ENCODE peak calls at places on chromosome 18, in four cellular contexts. J is Panc1, S is HCT116, N is HepG2. R is an unnamed sample.

GRCh38 chr18:79071037-79071960 is 2.1 kb downstream of the ATP9B start:
- DNase-seq in J (no peak), N (no peak), S (no peak), R (peak; percentile 18)

GRCh38 chr18:41378628-41379027 is 576.4 kb upstream of the PIK3C3 start:
- DNase-seq in J (peak; percentile 2), N (no peak), S (no peak), R (no peak)

GRCh38 chr18:41162781-41163180 is 792.3 kb upstream of the PIK3C3 start:
- DNase-seq in S (no peak), N (no peak), J (no peak), R (no peak)

GRCh38 chr18:24539866-24540604 is 79.6 kb downstream of the HRH4 start:
- DNase-seq in S (no peak), N (no peak), J (no peak), R (no peak)

GRCh38 chr18:75879196-75879595 is 451.7 kb upstream of the SMIM21 start:
- DNase-seq in N (no peak), J (no peak), S (no peak), R (no peak)

GRCh38 chr18:25941556-25941955 is 148.9 kb downstream of the SS18 start:
- DNase-seq in N (no peak), S (no peak), J (no peak), R (no peak)

GRCh38 chr18:23872701-23873550 is 141.6 kb upstream of the TTC39C start:
- DNase-seq in J (no peak), S (peak; percentile 85), N (no peak), R (no peak)

GRCh38 chr18:61531182-61531581 is 198.0 kb downstream of the CDH20 start:
- DNase-seq in S (no peak), J (no peak), N (no peak), R (no peak)

GRCh38 chr18:52339891-52340371 is at the start of gene DCC:
- DNase-seq in S (no peak), N (peak; percentile 2), J (no peak), R (no peak)

GRCh38 chr18:55328301-55328700 is 259.7 kb downstream of the TCF4 start:
- DNase-seq in J (no peak), N (no peak), S (no peak), R (no peak)

GRCh38 chr18:2953935-2954641 is 58.9 kb downstream of the LPIN2 start:
- DNase-seq in S (no peak), N (peak; percentile 24), J (no peak), R (no peak)

GRCh38 chr18:13147146-13147545 is 71.4 kb upstream of the LDLRAD4 start:
- DNase-seq in S (no peak), N (peak; percentile 47), J (no peak), R (no peak)

GRCh38 chr18:77858331-77858730 is 608.7 kb downstream of the GALR1 start:
- DNase-seq in J (no peak), N (no peak), S (no peak), R (no peak)

GRCh38 chr18:24400587-24400986 is 3.0 kb upstream of the OSBPL1A start:
- DNase-seq in S (no peak), J (no peak), N (no peak), R (no peak)

GRCh38 chr18:63241317-63241712 is 78.3 kb downstream of the BCL2 start:
- DNase-seq in N (no peak), J (no peak), S (no peak), R (no peak)

GRCh38 chr18:75253784-75254183 is 43.2 kb downstream of the TSHZ1 start:
- DNase-seq in J (no peak), S (no peak), N (no peak), R (no peak)

GRCh38 chr18:79611040-79611681 is 68.4 kb upstream of the CTDP1 start:
- DNase-seq in J (no peak), S (peak; percentile 2), N (no peak), R (peak; percentile 42)

GRCh38 chr18:51946946-51947345 is 393.1 kb upstream of the DCC start:
- DNase-seq in N (no peak), J (no peak), S (no peak), R (no peak)

GRCh38 chr18:55400590-55401274 is 187.3 kb downstream of the TCF4 start:
- DNase-seq in N (no peak), J (no peak), S (no peak), R (no peak)

GRCh38 chr18:38751897-38752296 is 1186.3 kb upstream of the CELF4 start:
- DNase-seq in N (no peak), S (no peak), J (no peak), R (no peak)

GRCh38 chr18:12442946-12443345 is 35.2 kb downstream of the PRELID3A start:
- DNase-seq in N (no peak), S (no peak), J (peak; percentile 39), R (no peak)

GRCh38 chr18:76538846-76539245 is 43.8 kb upstream of the ZNF516 start:
- DNase-seq in S (no peak), J (no peak), N (no peak), R (no peak)

GRCh38 chr18:8708670-8709069 is 3.3 kb downstream of the MTCL1 start:
- DNase-seq in J (no peak), S (no peak), N (no peak), R (no peak)

GRCh38 chr18:73742959-73743358 is 404.7 kb downstream of the FBXO15 start:
- DNase-seq in J (no peak), S (no peak), N (no peak), R (no peak)

GRCh38 chr18:42048150-42048549 is 93.1 kb downstream of the PIK3C3 start:
- DNase-seq in J (no peak), S (no peak), N (peak; percentile 73), R (no peak)

GRCh38 chr18:3332376-3332775 is 70.4 kb downstream of the MYL12B start:
- DNase-seq in S (no peak), J (no peak), N (no peak), R (no peak)

GRCh38 chr18:53755914-53756606 is 468.4 kb downstream of the MBD2 start:
- DNase-seq in S (no peak), J (no peak), N (no peak), R (no peak)
- TF ChIP-seq TCF7L2 in S (no peak), J (no peak), N (no peak), R (no peak)

GRCh38 chr18:35311506-35311905 is 21.5 kb upstream of the ZSCAN30 start:
- DNase-seq in S (no peak), N (no peak), J (no peak), R (no peak)
- H3K9me3 ChIP-seq in S (peaks cover 19% of the 10 kb centered on the region), N (peaks cover 28% of the 10 kb centered on the region), J (peaks cover 57% of the 10 kb centered on the region), R (peaks cover 17% of the 10 kb centered on the region)

GRCh38 chr18:36889742-36890141 is 60.8 kb downstream of the KIAA1328 start:
- DNase-seq in S (no peak), J (no peak), N (no peak), R (no peak)
- TF ChIP-seq TCF7L2 in S (no peak), J (no peak), N (no peak), R (no peak)

GRCh38 chr18:47898696-47899095 is 31.8 kb downstream of the SMAD2 start:
- DNase-seq in N (peak; percentile 46), J (no peak), S (no peak), R (no peak)

GRCh38 chr18:47903809-47904208 is 26.6 kb downstream of the SMAD2 start:
- DNase-seq in J (no peak), N (no peak), S (no peak), R (no peak)

GRCh38 chr18:47899107-47899840 is 31.2 kb downstream of the SMAD2 start:
- DNase-seq in N (no peak), J (no peak), S (no peak), R (peak; percentile 45)

GRCh38 chr18:47898055-47898454 is 32.4 kb downstream of the SMAD2 start:
- DNase-seq in J (no peak), S (no peak), N (no peak), R (no peak)

GRCh38 chr18:47901624-47902362 is 28.7 kb downstream of the SMAD2 start:
- DNase-seq in N (no peak), J (no peak), S (no peak), R (peak; percentile 48)
- H3K9me3 ChIP-seq in N (peaks cover 8% of the 10 kb centered on the region), J (peaks cover 7% of the 10 kb centered on the region), S (peaks cover 13% of the 10 kb centered on the region), R (peaks cover 2% of the 10 kb centered on the region)

DNA sequence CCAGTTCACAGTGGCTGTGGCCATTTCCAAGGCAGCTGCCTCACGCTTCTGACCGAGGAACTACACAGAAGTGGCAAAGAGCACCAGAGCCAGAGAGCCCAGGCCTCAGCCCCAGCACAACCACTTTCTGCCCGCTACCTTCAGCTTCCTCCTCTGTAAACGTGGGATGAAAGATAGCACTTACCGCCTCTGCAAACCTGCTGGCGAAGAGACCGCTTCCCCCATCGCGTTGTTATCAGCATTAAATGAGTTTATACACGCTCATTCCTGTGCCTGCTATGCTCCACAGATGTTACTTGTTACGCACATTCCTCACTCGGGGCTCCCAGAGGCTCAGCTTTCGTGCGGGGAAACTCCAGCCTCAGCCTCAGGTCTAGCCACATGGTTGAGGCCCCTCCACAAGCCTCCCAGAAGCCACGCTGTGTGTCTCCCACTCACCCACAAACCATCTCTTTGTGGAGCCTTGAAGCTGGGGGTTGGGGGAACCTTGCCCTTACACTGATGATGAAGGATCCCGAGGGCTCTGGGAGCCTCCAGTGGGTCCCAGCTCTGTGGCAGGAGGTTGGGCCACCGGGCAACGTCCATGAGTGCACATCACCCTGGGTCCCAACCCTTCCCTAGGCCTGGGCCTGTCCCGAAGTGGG is 63.3 kb upstream of the SMAD7 start:
- DNase-seq in S (no peak), N (no peak), J (no peak), R (no peak)
- TF ChIP-seq TCF7L2 in S (no peak), N (no peak), J (no peak), R (no peak)